ENCODE peak calls at places on chromosomes 4 and X, in seven cellular contexts. One of them, this sample, is unnamed.
A peak's percentile ranks its signal among the peaks of the same experiment; 100 is the strongest.

GRCh38 chr4:106691749-106692148 is 323.2 kb upstream of the GIMD1 start:
- DNase-seq in T-helper 1 cell: no peak
- DNase-seq in PC-3: no peak
- DNase-seq in stimulated activated CD8-positive, alpha-beta memory T cell treated with anti-CD3 and anti-CD28 coated beads, Interleukin-12 subunit alpha, Interleukin-12 subunit beta, amount 100 ng/mL, for 4 hours: no peak
- DNase-seq in iPS-NIHi11: peak; percentile 24
- DNase-seq in NCI-H146: no peak
- DNase-seq in brain microvascular endothelial cell: peak; percentile 35
- DNase-seq in this sample: no peak

GRCh38 chrX:84487365-84488353 is 14.6 kb downstream of the HDX start:
- DNase-seq in T-helper 1 cell: no peak
- DNase-seq in PC-3: no peak
- DNase-seq in stimulated activated CD8-positive, alpha-beta memory T cell treated with anti-CD3 and anti-CD28 coated beads, Interleukin-12 subunit alpha, Interleukin-12 subunit beta, amount 100 ng/mL, for 4 hours: no peak
- DNase-seq in iPS-NIHi11: no peak
- DNase-seq in NCI-H146: no peak
- DNase-seq in brain microvascular endothelial cell: no peak
- DNase-seq in this sample: no peak

GRCh38 chr4:141884070-141884469 is 247.7 kb downstream of the IL15 start:
- DNase-seq in T-helper 1 cell: no peak
- DNase-seq in PC-3: no peak
- DNase-seq in stimulated activated CD8-positive, alpha-beta memory T cell treated with anti-CD3 and anti-CD28 coated beads, Interleukin-12 subunit alpha, Interleukin-12 subunit beta, amount 100 ng/mL, for 4 hours: no peak
- DNase-seq in iPS-NIHi11: no peak
- DNase-seq in NCI-H146: no peak
- DNase-seq in brain microvascular endothelial cell: no peak
- DNase-seq in this sample: no peak

GRCh38 chr4:6123116-6123515 is 77.2 kb downstream of the JAKMIP1 start:
- DNase-seq in T-helper 1 cell: no peak
- DNase-seq in PC-3: no peak
- DNase-seq in stimulated activated CD8-positive, alpha-beta memory T cell treated with anti-CD3 and anti-CD28 coated beads, Interleukin-12 subunit alpha, Interleukin-12 subunit beta, amount 100 ng/mL, for 4 hours: no peak
- DNase-seq in iPS-NIHi11: no peak
- DNase-seq in NCI-H146: no peak
- DNase-seq in brain microvascular endothelial cell: no peak
- DNase-seq in this sample: no peak

GRCh38 chrX:3548743-3549441 is 164.6 kb downstream of the PRKX start:
- DNase-seq in T-helper 1 cell: no peak
- DNase-seq in PC-3: peak; percentile 48
- DNase-seq in stimulated activated CD8-positive, alpha-beta memory T cell treated with anti-CD3 and anti-CD28 coated beads, Interleukin-12 subunit alpha, Interleukin-12 subunit beta, amount 100 ng/mL, for 4 hours: no peak
- DNase-seq in iPS-NIHi11: no peak
- DNase-seq in NCI-H146: no peak
- DNase-seq in brain microvascular endothelial cell: peak; percentile 42
- DNase-seq in this sample: peak; percentile 65

GRCh38 chrX:18696653-18697052 is 10.8 kb upstream of the PPEF1 start:
- DNase-seq in T-helper 1 cell: no peak
- DNase-seq in PC-3: no peak
- DNase-seq in stimulated activated CD8-positive, alpha-beta memory T cell treated with anti-CD3 and anti-CD28 coated beads, Interleukin-12 subunit alpha, Interleukin-12 subunit beta, amount 100 ng/mL, for 4 hours: no peak
- DNase-seq in iPS-NIHi11: no peak
- DNase-seq in NCI-H146: no peak
- DNase-seq in brain microvascular endothelial cell: no peak
- DNase-seq in this sample: no peak

GRCh38 chr4:103012085-103012484 is 7.4 kb downstream of the SLC9B1 start:
- DNase-seq in T-helper 1 cell: no peak
- DNase-seq in PC-3: peak; percentile 55
- DNase-seq in stimulated activated CD8-positive, alpha-beta memory T cell treated with anti-CD3 and anti-CD28 coated beads, Interleukin-12 subunit alpha, Interleukin-12 subunit beta, amount 100 ng/mL, for 4 hours: no peak
- DNase-seq in iPS-NIHi11: no peak
- DNase-seq in NCI-H146: no peak
- DNase-seq in brain microvascular endothelial cell: no peak
- DNase-seq in this sample: peak; percentile 4

GRCh38 chrX:112851806-112852205 is 11.2 kb upstream of the AMOT start:
- DNase-seq in T-helper 1 cell: no peak
- DNase-seq in PC-3: no peak
- DNase-seq in stimulated activated CD8-positive, alpha-beta memory T cell treated with anti-CD3 and anti-CD28 coated beads, Interleukin-12 subunit alpha, Interleukin-12 subunit beta, amount 100 ng/mL, for 4 hours: no peak
- DNase-seq in iPS-NIHi11: no peak
- DNase-seq in NCI-H146: no peak
- DNase-seq in brain microvascular endothelial cell: no peak
- DNase-seq in this sample: peak; percentile 29

GRCh38 chr4:52548818-52549570 is 110.1 kb downstream of the USP46 start:
- DNase-seq in T-helper 1 cell: no peak
- DNase-seq in PC-3: no peak
- DNase-seq in stimulated activated CD8-positive, alpha-beta memory T cell treated with anti-CD3 and anti-CD28 coated beads, Interleukin-12 subunit alpha, Interleukin-12 subunit beta, amount 100 ng/mL, for 4 hours: no peak
- DNase-seq in iPS-NIHi11: no peak
- DNase-seq in NCI-H146: no peak
- DNase-seq in brain microvascular endothelial cell: no peak
- DNase-seq in this sample: no peak

GRCh38 chr4:34417160-34417559 is 1827.2 kb downstream of the ARAP2 start:
- DNase-seq in T-helper 1 cell: no peak
- DNase-seq in PC-3: peak; percentile 4
- DNase-seq in stimulated activated CD8-positive, alpha-beta memory T cell treated with anti-CD3 and anti-CD28 coated beads, Interleukin-12 subunit alpha, Interleukin-12 subunit beta, amount 100 ng/mL, for 4 hours: no peak
- DNase-seq in iPS-NIHi11: no peak
- DNase-seq in NCI-H146: no peak
- DNase-seq in brain microvascular endothelial cell: no peak
- DNase-seq in this sample: no peak

GRCh38 chrX:87517571-87518141 is at the start of gene KLHL4:
- DNase-seq in T-helper 1 cell: no peak
- DNase-seq in PC-3: peak; percentile 70
- DNase-seq in stimulated activated CD8-positive, alpha-beta memory T cell treated with anti-CD3 and anti-CD28 coated beads, Interleukin-12 subunit alpha, Interleukin-12 subunit beta, amount 100 ng/mL, for 4 hours: no peak
- DNase-seq in iPS-NIHi11: peak; percentile 37
- DNase-seq in NCI-H146: peak; percentile 32
- DNase-seq in brain microvascular endothelial cell: peak; percentile 84
- DNase-seq in this sample: no peak

GRCh38 chrX:45628041-45628440 is 427.4 kb upstream of the DIPK2B start:
- DNase-seq in T-helper 1 cell: no peak
- DNase-seq in PC-3: peak; percentile 4
- DNase-seq in stimulated activated CD8-positive, alpha-beta memory T cell treated with anti-CD3 and anti-CD28 coated beads, Interleukin-12 subunit alpha, Interleukin-12 subunit beta, amount 100 ng/mL, for 4 hours: no peak
- DNase-seq in iPS-NIHi11: no peak
- DNase-seq in NCI-H146: no peak
- DNase-seq in brain microvascular endothelial cell: no peak
- DNase-seq in this sample: peak; percentile 49

GRCh38 chr4:105923507-105924238 is 28.4 kb downstream of the NPNT start:
- DNase-seq in T-helper 1 cell: no peak
- DNase-seq in PC-3: peak; percentile 6
- DNase-seq in stimulated activated CD8-positive, alpha-beta memory T cell treated with anti-CD3 and anti-CD28 coated beads, Interleukin-12 subunit alpha, Interleukin-12 subunit beta, amount 100 ng/mL, for 4 hours: no peak
- DNase-seq in iPS-NIHi11: no peak
- DNase-seq in NCI-H146: no peak
- DNase-seq in brain microvascular endothelial cell: peak; percentile 1
- DNase-seq in this sample: no peak

GRCh38 chrX:63506320-63506719 is 155.2 kb upstream of the SPIN4 start:
- DNase-seq in T-helper 1 cell: no peak
- DNase-seq in PC-3: peak; percentile 63
- DNase-seq in stimulated activated CD8-positive, alpha-beta memory T cell treated with anti-CD3 and anti-CD28 coated beads, Interleukin-12 subunit alpha, Interleukin-12 subunit beta, amount 100 ng/mL, for 4 hours: no peak
- DNase-seq in iPS-NIHi11: peak; percentile 3
- DNase-seq in NCI-H146: peak; percentile 1
- DNase-seq in brain microvascular endothelial cell: no peak
- DNase-seq in this sample: peak; percentile 13

GRCh38 chr4:71830-72229 is 18.7 kb downstream of the ZNF595 start:
- DNase-seq in T-helper 1 cell: no peak
- DNase-seq in PC-3: peak; percentile 3
- DNase-seq in stimulated activated CD8-positive, alpha-beta memory T cell treated with anti-CD3 and anti-CD28 coated beads, Interleukin-12 subunit alpha, Interleukin-12 subunit beta, amount 100 ng/mL, for 4 hours: no peak
- DNase-seq in iPS-NIHi11: no peak
- DNase-seq in NCI-H146: no peak
- DNase-seq in brain microvascular endothelial cell: no peak
- DNase-seq in this sample: no peak

This sample was measured in AG08395.